ENCODE peak calls at places on chromosomes 5 and 9, in four cellular contexts. One of them, this sample, is unnamed.

GRCh38 chr5:114362197-114362976 is 517 bp downstream of the KCNN2 start:
- DNase-seq in GDM1: no peak
- DNase-seq in activated CD4-positive, alpha-beta T cell treated with anti-CD3 and anti-CD28 coated beads for 1 hour: no peak
- DNase-seq in trophoblast cell: no peak
- DNase-seq in this sample: no peak

GRCh38 chr5:76944638-76945037 is 8.2 kb upstream of the CRHBP start:
- DNase-seq in GDM1: no peak
- DNase-seq in activated CD4-positive, alpha-beta T cell treated with anti-CD3 and anti-CD28 coated beads for 1 hour: no peak
- DNase-seq in trophoblast cell: no peak
- DNase-seq in this sample: no peak

GRCh38 chr9:133737071-133737773 is 930 bp downstream of the SARDH start:
- DNase-seq in GDM1: no peak
- DNase-seq in activated CD4-positive, alpha-beta T cell treated with anti-CD3 and anti-CD28 coated beads for 1 hour: no peak
- DNase-seq in trophoblast cell: no peak
- DNase-seq in this sample: no peak

GRCh38 chr5:1280177-1281037 is 14.5 kb downstream of the TERT start:
- DNase-seq in GDM1: no peak
- DNase-seq in activated CD4-positive, alpha-beta T cell treated with anti-CD3 and anti-CD28 coated beads for 1 hour: no peak
- DNase-seq in trophoblast cell: no peak
- DNase-seq in this sample: no peak

GRCh38 chr9:3331801-3332200 is 194.0 kb downstream of the RFX3 start:
- DNase-seq in GDM1: no peak
- DNase-seq in activated CD4-positive, alpha-beta T cell treated with anti-CD3 and anti-CD28 coated beads for 1 hour: no peak
- DNase-seq in trophoblast cell: peak; percentile 23
- DNase-seq in this sample: no peak

GRCh38 chr5:39441838-39442237 is 17.1 kb upstream of the DAB2 start:
- DNase-seq in GDM1: no peak
- DNase-seq in activated CD4-positive, alpha-beta T cell treated with anti-CD3 and anti-CD28 coated beads for 1 hour: no peak
- DNase-seq in trophoblast cell: peak; percentile 47
- DNase-seq in this sample: no peak

GRCh38 chr5:76582252-76583162 is 40.7 kb downstream of the F2RL2 start:
- DNase-seq in GDM1: no peak
- DNase-seq in activated CD4-positive, alpha-beta T cell treated with anti-CD3 and anti-CD28 coated beads for 1 hour: no peak
- DNase-seq in trophoblast cell: peak; percentile 43
- DNase-seq in this sample: no peak

GRCh38 chr9:135204177-135204576 is 116.7 kb downstream of the OLFM1 start:
- DNase-seq in GDM1: no peak
- DNase-seq in activated CD4-positive, alpha-beta T cell treated with anti-CD3 and anti-CD28 coated beads for 1 hour: no peak
- DNase-seq in trophoblast cell: no peak
- DNase-seq in this sample: no peak

GRCh38 chr5:93578813-93579560 is 2.0 kb downstream of the NR2F1-AS1 start:
- DNase-seq in GDM1: no peak
- DNase-seq in activated CD4-positive, alpha-beta T cell treated with anti-CD3 and anti-CD28 coated beads for 1 hour: no peak
- DNase-seq in trophoblast cell: no peak
- DNase-seq in this sample: no peak

GRCh38 chr5:160287378-160288051 is 24.8 kb downstream of the CCNJL start:
- DNase-seq in GDM1: no peak
- DNase-seq in activated CD4-positive, alpha-beta T cell treated with anti-CD3 and anti-CD28 coated beads for 1 hour: no peak
- DNase-seq in trophoblast cell: no peak
- DNase-seq in this sample: no peak

This sample was measured in ascending aorta.